ENCODE peak calls at places on chromosomes 7 and 10, in eight cellular contexts. S is stimulated activated CD4-positive, alpha-beta T cell treated with anti-CD3 and anti-CD28 coated beads, Interleukin-1b, Interleukin-23, amount 100 ng/mL, for 4 hours; D is brain microvascular endothelial cell; G is H54; Q is omental fat pad; E is psoas muscle; A is NCI-H460; F is NCI-H1048. P is an unnamed sample.

GRCh38 chr7:139749545-139749944 is 28.3 kb downstream of the HIPK2 start:
- DNase-seq in E (peak; percentile 45), D (no peak), Q (no peak), G (no peak), F (no peak), S (no peak), A (no peak), P (no peak)

GRCh38 chr7:137606061-137606674 is 240.6 kb downstream of the DGKI start:
- DNase-seq in F (peak; percentile 27), G (no peak), D (no peak), S (no peak), E (no peak), Q (no peak), A (peak; percentile 46), P (peak; percentile 24)

GRCh38 chr7:145082366-145083240 is 246.8 kb upstream of the TPK1 start:
- DNase-seq in S (no peak), G (no peak), F (no peak), A (no peak), Q (no peak), D (no peak), E (no peak), P (no peak)

GRCh38 chr7:32299133-32299702 is 191.0 kb downstream of the LSM5 start:
- DNase-seq in E (peak; percentile 25), S (no peak), Q (no peak), F (no peak), A (no peak), G (no peak), D (no peak), P (no peak)

GRCh38 chr10:92691042-92691590 is 1.4 kb downstream of the HHEX start:
- DNase-seq in D (no peak), A (no peak), G (no peak), S (no peak), E (no peak), F (no peak), Q (no peak), P (no peak)

GRCh38 chr10:68251625-68252275 is 19.8 kb upstream of the ATOH7 start:
- DNase-seq in G (no peak), Q (no peak), D (no peak), A (no peak), F (no peak), E (no peak), S (no peak), P (no peak)

GRCh38 chr10:114703377-114704125 is 45.5 kb upstream of the ABLIM1 start:
- DNase-seq in D (no peak), S (no peak), E (no peak), A (no peak), G (no peak), F (no peak), Q (no peak), P (no peak)

GRCh38 chr7:116499168-116500070 is at the start of gene CAV2:
- DNase-seq in Q (peak; percentile 27), F (peak; percentile 13), G (peak; percentile 61), E (peak; percentile 71), A (peak; percentile 47), S (no peak), D (no peak), P (no peak)

P was measured in AML-193.